ENCODE peak calls at places on chromosomes 1 and 21, in four cellular contexts. One of them, this sample, is unnamed.
A peak's percentile ranks its signal among the peaks of the same experiment; 100 is the strongest.

GRCh38 chr1:115337633-115338456 is at the start of gene NGF:
- DNase-seq in GM12878: no peak
- DNase-seq in upper lobe of left lung: peak; percentile 88
- DNase-seq in A549: peak; percentile 49
- DNase-seq in this sample: no peak

GRCh38 chr1:16072616-16073484 is 601 bp downstream of the FAM131C start:
- DNase-seq in A549: peak; percentile 39
- DNase-seq in GM12878: no peak
- DNase-seq in upper lobe of left lung: no peak
- DNase-seq in this sample: no peak

GRCh38 chr1:87940410-87940809 is 611.7 kb downstream of the LMO4 start:
- DNase-seq in GM12878: no peak
- DNase-seq in A549: peak; percentile 1
- DNase-seq in upper lobe of left lung: no peak
- DNase-seq in this sample: no peak

GRCh38 chr1:100383743-100384405 is 31.6 kb downstream of the CDC14A start:
- DNase-seq in A549: no peak
- DNase-seq in upper lobe of left lung: no peak
- DNase-seq in GM12878: no peak
- DNase-seq in this sample: no peak

GRCh38 chr1:12549106-12549459 is 68.9 kb downstream of the DHRS3 start:
- DNase-seq in A549: no peak
- DNase-seq in GM12878: no peak
- DNase-seq in upper lobe of left lung: peak; percentile 90
- DNase-seq in this sample: peak; percentile 65

GRCh38 chr21:32674038-32674437 is 53.8 kb downstream of the SYNJ1 start:
- DNase-seq in upper lobe of left lung: no peak
- DNase-seq in A549: no peak
- DNase-seq in GM12878: no peak
- DNase-seq in this sample: no peak

GRCh38 chr1:31843506-31843905 is 27.7 kb upstream of the SPOCD1 start:
- DNase-seq in A549: no peak
- DNase-seq in upper lobe of left lung: no peak
- DNase-seq in GM12878: no peak
- DNase-seq in this sample: no peak

GRCh38 chr1:223837687-223838086 is 8.1 kb downstream of the TP53BP2 start:
- DNase-seq in GM12878: no peak
- DNase-seq in upper lobe of left lung: peak; percentile 55
- DNase-seq in A549: no peak
- DNase-seq in this sample: no peak

DNA sequence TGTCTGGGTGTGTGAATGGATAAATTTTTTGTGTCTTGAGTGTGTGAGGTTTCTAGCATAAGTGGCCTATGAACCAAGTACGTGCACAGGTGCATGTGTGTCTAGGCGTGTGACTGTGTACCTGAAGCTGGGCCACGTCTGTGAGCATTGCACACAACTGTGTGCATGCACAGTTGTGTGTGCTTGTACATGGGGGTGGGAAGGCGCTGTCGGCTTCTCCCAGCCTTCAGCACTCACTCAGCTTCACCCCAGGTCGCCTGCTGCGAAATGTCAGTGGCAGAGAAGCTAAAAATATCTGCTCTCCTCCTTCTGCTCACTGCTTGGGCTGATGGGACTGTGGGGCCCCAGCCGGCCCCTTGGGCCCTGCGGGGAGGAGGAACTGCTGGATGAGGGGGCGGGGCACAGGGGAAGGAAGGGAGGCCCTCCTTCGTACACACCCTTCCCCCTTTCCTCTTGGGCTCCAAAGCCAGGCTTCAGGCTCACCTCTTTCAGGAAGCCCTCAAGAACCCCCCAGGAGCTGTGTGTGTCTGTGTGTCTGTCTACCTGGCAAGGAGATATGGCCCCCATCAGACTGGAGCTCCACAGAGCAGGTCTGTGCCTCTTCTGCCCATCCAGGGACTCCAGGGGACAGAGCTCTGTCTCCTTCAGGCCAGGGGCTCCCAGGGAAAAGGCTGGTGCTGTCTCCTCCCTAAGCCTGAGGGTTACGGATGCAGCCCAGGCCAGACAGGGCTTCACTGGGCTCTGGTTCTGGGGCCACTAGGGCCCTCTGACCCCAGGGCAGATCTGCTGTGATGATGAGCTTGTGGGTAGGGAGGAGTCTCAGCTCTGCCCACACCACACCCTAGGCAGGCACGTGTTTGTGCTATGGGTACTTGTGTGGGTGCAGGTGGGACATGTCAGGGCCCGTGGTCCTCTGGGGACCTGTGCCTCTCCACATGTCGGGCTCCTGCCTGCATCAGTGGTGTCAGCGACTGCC is 35.6 kb upstream of the WASF2 start:
- DNase-seq in upper lobe of left lung: peak; percentile 88
- DNase-seq in GM12878: peak; percentile 53
- DNase-seq in A549: no peak
- DNase-seq in this sample: peak; percentile 61
- H3K4me1 ChIP-seq in upper lobe of left lung: peaks cover 90% of the 10 kb centered on the region
- H3K4me1 ChIP-seq in GM12878: peaks cover 34% of the 10 kb centered on the region
- H3K4me1 ChIP-seq in A549: peaks cover 26% of the 10 kb centered on the region
- H3K4me1 ChIP-seq in this sample: peaks cover 58% of the 10 kb centered on the region

DNA sequence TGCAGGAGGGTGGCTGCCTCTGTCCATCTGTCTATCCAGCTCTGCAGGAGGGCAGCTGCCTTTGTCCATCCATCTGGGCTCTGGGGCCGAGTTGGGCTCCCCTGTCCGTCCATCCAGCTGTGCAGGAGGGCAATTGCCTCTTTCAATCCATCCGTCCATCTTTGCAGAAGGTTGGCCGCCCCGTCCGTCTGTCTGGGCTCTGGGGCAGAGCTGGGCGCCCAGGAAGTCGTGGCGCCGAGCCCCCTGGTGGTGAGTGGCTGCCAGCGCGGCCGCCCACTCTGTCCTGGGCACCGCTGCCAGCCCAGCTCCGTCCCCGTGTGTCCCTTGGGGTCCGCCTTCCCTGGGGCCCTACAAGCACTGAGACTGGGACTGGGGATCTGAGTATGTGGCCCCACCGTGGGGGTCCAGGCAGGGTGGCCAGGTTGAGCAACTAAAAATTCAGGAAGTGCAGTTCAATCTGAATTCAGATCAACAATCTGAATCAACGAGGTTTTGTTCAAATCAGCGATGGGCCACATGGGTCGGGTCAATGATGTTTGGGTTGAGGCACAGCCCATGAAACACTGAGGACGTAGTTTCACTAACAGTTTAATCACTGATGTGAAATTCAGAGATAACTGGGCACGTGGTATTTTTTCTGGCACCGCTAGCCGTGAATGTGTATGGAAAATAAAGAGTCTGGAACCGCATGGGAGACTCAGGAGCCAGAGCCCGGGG is 99.1 kb upstream of the ACTRT2 start:
- DNase-seq in A549: peak; percentile 10
- DNase-seq in upper lobe of left lung: peak; percentile 87
- DNase-seq in GM12878: no peak
- DNase-seq in this sample: peak; percentile 38
- H3K9me3 ChIP-seq in A549: no peaks in the 10 kb centered on the region
- H3K9me3 ChIP-seq in upper lobe of left lung: no peaks in the 10 kb centered on the region
- H3K9me3 ChIP-seq in GM12878: no peaks in the 10 kb centered on the region
- H3K9me3 ChIP-seq in this sample: no peaks in the 10 kb centered on the region

GRCh38 chr1:24693827-24694379 is 50.8 kb downstream of the SRRM1 start:
- DNase-seq in upper lobe of left lung: no peak
- DNase-seq in A549: no peak
- DNase-seq in GM12878: no peak
- DNase-seq in this sample: no peak
- H3K4me3 ChIP-seq in upper lobe of left lung: no peak overlapping the region
- H3K4me3 ChIP-seq in A549: no peak overlapping the region
- H3K4me3 ChIP-seq in GM12878: no peak overlapping the region
- H3K4me3 ChIP-seq in this sample: no peak overlapping the region

DNA sequence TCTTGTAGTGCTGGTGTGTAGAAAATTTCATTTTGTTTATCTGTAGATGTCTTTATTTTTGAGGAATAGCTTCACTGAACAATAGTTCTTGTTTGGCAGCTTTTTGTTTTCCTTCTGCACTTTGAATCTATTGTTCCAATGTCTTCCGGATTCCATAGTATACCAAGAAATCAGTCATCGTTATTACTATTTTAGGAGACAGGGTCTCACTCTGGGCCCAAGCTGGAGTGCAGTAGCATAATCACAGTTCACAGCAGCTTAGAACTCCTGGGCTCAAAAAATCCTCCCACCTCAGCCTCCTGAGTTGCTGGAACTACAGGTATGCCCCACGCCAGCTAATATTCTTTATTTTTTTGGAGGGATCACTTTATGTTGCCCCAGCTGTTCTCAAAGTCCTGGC is 67.7 kb upstream of the RGS2 start:
- DNase-seq in A549: no peak
- DNase-seq in GM12878: no peak
- DNase-seq in upper lobe of left lung: no peak
- DNase-seq in this sample: no peak
- H3K4me1 ChIP-seq in A549: no peaks in the 10 kb centered on the region
- H3K4me1 ChIP-seq in GM12878: no peaks in the 10 kb centered on the region
- H3K4me1 ChIP-seq in upper lobe of left lung: no peaks in the 10 kb centered on the region
- H3K4me1 ChIP-seq in this sample: no peaks in the 10 kb centered on the region

DNA sequence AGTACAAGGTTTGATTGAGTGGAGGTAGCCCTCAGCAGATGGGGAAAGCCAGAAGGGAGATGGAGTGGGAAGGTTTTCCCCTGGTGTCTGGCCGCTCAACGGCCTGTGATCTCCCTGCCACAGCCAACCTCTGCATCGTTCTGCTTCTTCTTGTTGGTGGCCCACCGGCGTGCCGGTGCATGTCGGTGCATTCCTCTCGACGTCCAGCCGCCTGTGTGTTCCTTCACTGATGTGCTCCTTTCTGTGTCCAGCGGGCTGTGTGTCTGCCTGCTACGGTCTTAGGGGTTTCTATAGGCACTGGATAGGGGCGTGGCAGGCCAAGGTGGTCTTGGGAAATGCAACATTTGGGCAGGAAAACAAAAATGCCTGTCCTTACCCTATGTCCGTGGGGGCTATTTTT is 101.0 kb downstream of the XPR1 start:
- DNase-seq in upper lobe of left lung: peak; percentile 30
- DNase-seq in GM12878: no peak
- DNase-seq in A549: no peak
- DNase-seq in this sample: no peak
- H3K9me3 ChIP-seq in upper lobe of left lung: peaks cover 7% of the 10 kb centered on the region
- H3K9me3 ChIP-seq in GM12878: peaks cover 14% of the 10 kb centered on the region
- H3K9me3 ChIP-seq in A549: peaks cover 30% of the 10 kb centered on the region
- H3K9me3 ChIP-seq in this sample: peaks cover 57% of the 10 kb centered on the region